ENCODE peak calls at places on chromosomes 5 and 9, in nine cellular contexts. One of them, this sample, is unnamed.

GRCh38 chr5:168163966-168164365 is 127.5 kb upstream of the WWC1 start:
- DNase-seq in EL: no peak
- DNase-seq in H54: no peak
- DNase-seq in suprapubic skin: no peak
- DNase-seq in GDM1: no peak
- DNase-seq in RCC 7860: peak; percentile 54
- DNase-seq in colonic mucosa: peak; percentile 68
- DNase-seq in anterior cingulate cortex: no peak
- DNase-seq in foreskin fibroblast: no peak
- DNase-seq in this sample: peak; percentile 39

GRCh38 chr9:93048706-93049448 is 9.6 kb upstream of the SUSD3 start:
- DNase-seq in EL: no peak
- DNase-seq in H54: no peak
- DNase-seq in suprapubic skin: no peak
- DNase-seq in GDM1: no peak
- DNase-seq in RCC 7860: no peak
- DNase-seq in colonic mucosa: no peak
- DNase-seq in anterior cingulate cortex: no peak
- DNase-seq in foreskin fibroblast: no peak
- DNase-seq in this sample: no peak

GRCh38 chr9:120708526-120709224 is 5.6 kb downstream of the MEGF9 start:
- DNase-seq in EL: peak; percentile 57
- DNase-seq in H54: no peak
- DNase-seq in suprapubic skin: no peak
- DNase-seq in GDM1: no peak
- DNase-seq in RCC 7860: no peak
- DNase-seq in colonic mucosa: no peak
- DNase-seq in anterior cingulate cortex: no peak
- DNase-seq in foreskin fibroblast: peak; percentile 77
- DNase-seq in this sample: no peak

GRCh38 chr5:147177125-147177840 is 57.5 kb upstream of the STK32A start:
- DNase-seq in EL: peak; percentile 83
- DNase-seq in H54: peak; percentile 9
- DNase-seq in suprapubic skin: no peak
- DNase-seq in GDM1: no peak
- DNase-seq in RCC 7860: peak; percentile 85
- DNase-seq in colonic mucosa: no peak
- DNase-seq in anterior cingulate cortex: no peak
- DNase-seq in foreskin fibroblast: no peak
- DNase-seq in this sample: no peak

GRCh38 chr9:134136997-134137302 is 1.1 kb downstream of the WDR5 start:
- DNase-seq in EL: no peak
- DNase-seq in H54: no peak
- DNase-seq in suprapubic skin: no peak
- DNase-seq in GDM1: no peak
- DNase-seq in RCC 7860: no peak
- DNase-seq in colonic mucosa: no peak
- DNase-seq in anterior cingulate cortex: no peak
- DNase-seq in foreskin fibroblast: no peak
- DNase-seq in this sample: peak; percentile 9

GRCh38 chr5:1186351-1187233 is 14.8 kb upstream of the SLC6A19 start:
- DNase-seq in EL: no peak
- DNase-seq in H54: no peak
- DNase-seq in suprapubic skin: no peak
- DNase-seq in GDM1: no peak
- DNase-seq in RCC 7860: no peak
- DNase-seq in colonic mucosa: peak; percentile 14
- DNase-seq in anterior cingulate cortex: no peak
- DNase-seq in foreskin fibroblast: no peak
- DNase-seq in this sample: no peak

GRCh38 chr5:124888050-124888506 is 141.6 kb upstream of the ZNF608 start:
- DNase-seq in EL: no peak
- DNase-seq in H54: no peak
- DNase-seq in suprapubic skin: no peak
- DNase-seq in GDM1: no peak
- DNase-seq in RCC 7860: peak; percentile 65
- DNase-seq in colonic mucosa: no peak
- DNase-seq in anterior cingulate cortex: no peak
- DNase-seq in foreskin fibroblast: no peak
- DNase-seq in this sample: peak; percentile 62

GRCh38 chr5:139966856-139967255 is 76.2 kb downstream of the NRG2 start:
- DNase-seq in EL: no peak
- DNase-seq in H54: no peak
- DNase-seq in suprapubic skin: no peak
- DNase-seq in GDM1: no peak
- DNase-seq in RCC 7860: no peak
- DNase-seq in colonic mucosa: no peak
- DNase-seq in anterior cingulate cortex: no peak
- DNase-seq in foreskin fibroblast: no peak
- DNase-seq in this sample: no peak

GRCh38 chr5:154756203-154756870 is 1.2 kb downstream of the LARP1 start:
- DNase-seq in EL: peak; percentile 25
- DNase-seq in H54: peak; percentile 33
- DNase-seq in suprapubic skin: peak; percentile 75
- DNase-seq in GDM1: no peak
- DNase-seq in RCC 7860: no peak
- DNase-seq in colonic mucosa: peak; percentile 61
- DNase-seq in anterior cingulate cortex: no peak
- DNase-seq in foreskin fibroblast: no peak
- DNase-seq in this sample: peak; percentile 72

GRCh38 chr5:89628876-89629635 is 746.1 kb upstream of the MEF2C start:
- DNase-seq in EL: no peak
- DNase-seq in H54: no peak
- DNase-seq in suprapubic skin: no peak
- DNase-seq in GDM1: no peak
- DNase-seq in RCC 7860: no peak
- DNase-seq in colonic mucosa: no peak
- DNase-seq in anterior cingulate cortex: no peak
- DNase-seq in foreskin fibroblast: no peak
- DNase-seq in this sample: no peak

GRCh38 chr5:146540421-146540820 is 24.4 kb upstream of the GPR151 start:
- DNase-seq in EL: peak; percentile 28
- DNase-seq in H54: no peak
- DNase-seq in suprapubic skin: no peak
- DNase-seq in GDM1: no peak
- DNase-seq in RCC 7860: no peak
- DNase-seq in colonic mucosa: no peak
- DNase-seq in anterior cingulate cortex: no peak
- DNase-seq in foreskin fibroblast: no peak
- DNase-seq in this sample: no peak

GRCh38 chr5:148915224-148915803 is 88.9 kb downstream of the ADRB2 start:
- DNase-seq in EL: no peak
- DNase-seq in H54: no peak
- DNase-seq in suprapubic skin: no peak
- DNase-seq in GDM1: no peak
- DNase-seq in RCC 7860: no peak
- DNase-seq in colonic mucosa: no peak
- DNase-seq in anterior cingulate cortex: no peak
- DNase-seq in foreskin fibroblast: no peak
- DNase-seq in this sample: no peak

GRCh38 chr9:113219186-113219936 is 1.7 kb downstream of the FKBP15 start:
- DNase-seq in EL: no peak
- DNase-seq in H54: no peak
- DNase-seq in suprapubic skin: no peak
- DNase-seq in GDM1: no peak
- DNase-seq in RCC 7860: no peak
- DNase-seq in colonic mucosa: no peak
- DNase-seq in anterior cingulate cortex: no peak
- DNase-seq in foreskin fibroblast: no peak
- DNase-seq in this sample: no peak

GRCh38 chr9:94031380-94031779 is 52.9 kb upstream of the PTPDC1 start:
- DNase-seq in EL: no peak
- DNase-seq in H54: no peak
- DNase-seq in suprapubic skin: no peak
- DNase-seq in GDM1: no peak
- DNase-seq in RCC 7860: peak; percentile 12
- DNase-seq in colonic mucosa: no peak
- DNase-seq in anterior cingulate cortex: no peak
- DNase-seq in foreskin fibroblast: no peak
- DNase-seq in this sample: no peak

GRCh38 chr5:78779771-78780616 is 131.4 kb upstream of the LHFPL2 start:
- DNase-seq in EL: peak; percentile 85
- DNase-seq in H54: peak; percentile 29
- DNase-seq in suprapubic skin: no peak
- DNase-seq in GDM1: no peak
- DNase-seq in RCC 7860: no peak
- DNase-seq in colonic mucosa: no peak
- DNase-seq in anterior cingulate cortex: no peak
- DNase-seq in foreskin fibroblast: peak; percentile 82
- DNase-seq in this sample: peak; percentile 6

GRCh38 chr5:110549301-110549700 is 177.2 kb downstream of the TMEM232 start:
- DNase-seq in EL: peak; percentile 6
- DNase-seq in H54: no peak
- DNase-seq in suprapubic skin: no peak
- DNase-seq in GDM1: no peak
- DNase-seq in RCC 7860: no peak
- DNase-seq in colonic mucosa: no peak
- DNase-seq in anterior cingulate cortex: no peak
- DNase-seq in foreskin fibroblast: no peak
- DNase-seq in this sample: peak; percentile 33

GRCh38 chr9:15211994-15212501 is 95.0 kb downstream of the TTC39B start:
- DNase-seq in EL: peak; percentile 21
- DNase-seq in H54: no peak
- DNase-seq in suprapubic skin: no peak
- DNase-seq in GDM1: no peak
- DNase-seq in RCC 7860: peak; percentile 47
- DNase-seq in colonic mucosa: no peak
- DNase-seq in anterior cingulate cortex: no peak
- DNase-seq in foreskin fibroblast: no peak
- DNase-seq in this sample: peak; percentile 75

GRCh38 chr5:1762878-1763547 is 36.6 kb downstream of the MRPL36 start:
- DNase-seq in EL: no peak
- DNase-seq in H54: no peak
- DNase-seq in suprapubic skin: peak; percentile 33
- DNase-seq in GDM1: no peak
- DNase-seq in RCC 7860: no peak
- DNase-seq in colonic mucosa: no peak
- DNase-seq in anterior cingulate cortex: no peak
- DNase-seq in foreskin fibroblast: no peak
- DNase-seq in this sample: no peak

GRCh38 chr5:573976-574375 is 38.2 kb upstream of the CEP72 start:
- DNase-seq in EL: no peak
- DNase-seq in H54: no peak
- DNase-seq in suprapubic skin: no peak
- DNase-seq in GDM1: no peak
- DNase-seq in RCC 7860: no peak
- DNase-seq in colonic mucosa: no peak
- DNase-seq in anterior cingulate cortex: no peak
- DNase-seq in foreskin fibroblast: no peak
- DNase-seq in this sample: no peak

GRCh38 chr9:93828331-93829097 is 126.6 kb downstream of the BARX1 start:
- DNase-seq in EL: no peak
- DNase-seq in H54: no peak
- DNase-seq in suprapubic skin: peak; percentile 38
- DNase-seq in GDM1: no peak
- DNase-seq in RCC 7860: no peak
- DNase-seq in colonic mucosa: no peak
- DNase-seq in anterior cingulate cortex: no peak
- DNase-seq in foreskin fibroblast: no peak
- DNase-seq in this sample: no peak